ENCODE peak calls at places on chromosomes 3 and 15, in five cellular contexts. F is heart left ventricle, S is adrenal gland, I is tibial artery, U is astrocyte of the cerebellum. B is an unnamed sample.

GRCh38 chr3:124395584-124396340 is 334.5 kb upstream of the UMPS start:
- DNase-seq in U (no peak), F (peak; percentile 80), I (peak; percentile 90), S (peak; percentile 91), B (no peak)

GRCh38 chr3:170355738-170356595 is 1.5 kb upstream of the SKIL start:
- DNase-seq in U (no peak), F (peak; percentile 65), I (peak; percentile 70), S (peak; percentile 73), B (no peak)

GRCh38 chr3:42557849-42558248 is 23.9 kb downstream of the SEC22C start:
- DNase-seq in U (no peak), F (no peak), I (no peak), S (no peak), B (no peak)

GRCh38 chr3:178975320-178975719 is 96.3 kb downstream of the ZMAT3 start:
- DNase-seq in F (no peak), U (no peak), I (no peak), S (no peak), B (no peak)

GRCh38 chr3:164459526-164460151 is 618.7 kb downstream of the SI start:
- DNase-seq in I (no peak), U (no peak), S (no peak), F (no peak), B (no peak)

GRCh38 chr15:64944961-64945360 is 33.3 kb downstream of the ANKDD1A start:
- DNase-seq in I (no peak), S (no peak), F (no peak), U (no peak), B (no peak)

GRCh38 chr15:45534821-45535220 is 12.3 kb upstream of the SLC30A4 start:
- DNase-seq in F (no peak), S (no peak), I (no peak), U (no peak), B (no peak)

GRCh38 chr3:17149744-17150143 is 265.0 kb downstream of the PLCL2 start:
- DNase-seq in S (peak; percentile 25), I (no peak), U (no peak), F (no peak), B (no peak)

GRCh38 chr3:128447561-128448013 is 19.1 kb downstream of the DNAJB8 start:
- DNase-seq in S (no peak), U (no peak), I (no peak), F (no peak), B (no peak)

GRCh38 chr3:129795596-129795995 is 97.9 kb downstream of the TMCC1 start:
- DNase-seq in I (no peak), F (no peak), S (no peak), U (no peak), B (no peak)

GRCh38 chr3:58824285-58824684 is 157.7 kb upstream of the FAM3D start:
- DNase-seq in S (peak; percentile 85), I (no peak), U (peak; percentile 23), F (peak; percentile 27), B (no peak)

GRCh38 chr15:51931638-51932037 is 39.9 kb downstream of the LEO1 start:
- DNase-seq in U (no peak), S (no peak), F (no peak), I (no peak), B (peak; percentile 9)

GRCh38 chr3:42697326-42698051 is 5.1 kb downstream of the HHATL start:
- DNase-seq in U (no peak), F (peak; percentile 15), S (peak; percentile 34), I (peak; percentile 60), B (no peak)

GRCh38 chr15:73682597-73683090 is 1.5 kb upstream of the CD276 start:
- DNase-seq in F (no peak), I (no peak), U (no peak), S (peak; percentile 58), B (no peak)

GRCh38 chr15:64311566-64311965 is 44.4 kb downstream of the CSNK1G1 start:
- DNase-seq in I (no peak), U (no peak), S (no peak), F (no peak), B (no peak)

GRCh38 chr3:2950159-2950558 is 160.0 kb downstream of the IL5RA start:
- DNase-seq in F (no peak), I (no peak), U (no peak), S (no peak), B (no peak)

DNA sequence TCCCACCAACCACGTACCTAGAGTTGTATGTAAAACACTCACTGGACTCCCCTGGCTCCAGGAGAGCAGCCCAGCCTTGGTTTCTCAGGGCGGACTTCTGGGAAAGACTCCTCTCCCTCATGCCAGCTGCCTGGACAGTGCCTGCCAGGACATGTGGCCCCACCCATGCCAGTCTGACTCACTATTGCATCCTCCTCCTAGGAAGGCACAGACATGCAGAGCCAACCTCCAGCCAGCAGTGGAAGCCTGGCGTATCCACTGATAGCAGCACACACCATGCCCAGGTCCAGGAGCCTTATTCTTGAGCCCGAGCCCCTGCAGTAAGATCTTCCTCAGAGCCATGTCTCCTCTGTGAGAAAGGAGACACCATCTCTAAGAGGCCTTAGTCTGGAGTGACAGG is 8.6 kb downstream of the PKM start:
- DNase-seq in S (peak; percentile 95), I (peak; percentile 82), U (no peak), F (peak; percentile 61), B (no peak)
- TF ChIP-seq CTCF in S (no peak), I (no peak), U (no peak), F (no peak), B (no peak)

GRCh38 chr3:45870099-45870498 is 16.2 kb upstream of the CCR9 start:
- DNase-seq in S (no peak), I (no peak), F (no peak), U (no peak), B (no peak)
- H3K4me3 ChIP-seq in S (no peak overlapping the region), I (no peak overlapping the region), F (no peak overlapping the region), U (no peak overlapping the region), B (no peak overlapping the region)

GRCh38 chr3:81303326-81303725 is 458.1 kb downstream of the GBE1 start:
- DNase-seq in F (no peak), S (no peak), U (no peak), I (no peak), B (no peak)

GRCh38 chr3:81301230-81301629 is 460.2 kb downstream of the GBE1 start:
- DNase-seq in F (no peak), I (no peak), S (no peak), U (no peak), B (no peak)

GRCh38 chr3:81299486-81299885 is 462.0 kb downstream of the GBE1 start:
- DNase-seq in S (no peak), F (no peak), I (no peak), U (no peak), B (no peak)

GRCh38 chr3:81300324-81300927 is 461.0 kb downstream of the GBE1 start:
- DNase-seq in U (no peak), S (no peak), I (no peak), F (no peak), B (no peak)

GRCh38 chr3:81302045-81302444 is 459.4 kb downstream of the GBE1 start:
- DNase-seq in I (no peak), F (no peak), S (peak; percentile 62), U (peak; percentile 27), B (no peak)
- TF ChIP-seq CTCF in I (peak; percentile 50), F (peak; percentile 71), S (peak; percentile 37), U (peak; percentile 74), B (peak; percentile 69)

GRCh38 chr3:171446801-171447578 is 13.2 kb downstream of the TNIK start:
- DNase-seq in I (no peak), F (no peak), S (peak; percentile 78), U (no peak), B (peak; percentile 52)

GRCh38 chr3:171444291-171444690 is 15.9 kb downstream of the TNIK start:
- DNase-seq in S (no peak), U (no peak), I (no peak), F (no peak), B (no peak)

GRCh38 chr3:171443211-171443957 is 16.8 kb downstream of the TNIK start:
- DNase-seq in I (no peak), F (no peak), S (no peak), U (no peak), B (no peak)

GRCh38 chr3:171445805-171446204 is 14.4 kb downstream of the TNIK start:
- DNase-seq in I (no peak), S (no peak), F (no peak), U (no peak), B (no peak)

GRCh38 chr3:171446301-171446700 is 13.9 kb downstream of the TNIK start:
- DNase-seq in I (no peak), S (no peak), U (no peak), F (no peak), B (no peak)
- H3K4me3 ChIP-seq in I (no peak overlapping the region), S (no peak overlapping the region), U (no peak overlapping the region), F (no peak overlapping the region), B (no peak overlapping the region)